ENCODE peak calls at places on chromosomes 12 and 14, in five cellular contexts. F is tibial artery, W is WTC11, O is GM04504, C is prostate gland. X is an unnamed sample.

GRCh38 chr14:51039285-51039684 is 55.6 kb downstream of the TRIM9 start:
- DNase-seq in F (no peak), W (no peak), O (no peak), C (no peak), X (no peak)

GRCh38 chr12:64181504-64182291 is 40.4 kb downstream of the KICS2 start:
- DNase-seq in F (peak), W (peak), O (peak), C (peak), X (no peak)

GRCh38 chr14:26596722-26597030 is 1.2 kb downstream of the NOVA1 start:
- DNase-seq in F (peak), W (peak), O (no peak), C (no peak), X (no peak)

GRCh38 chr14:79686196-79686595 is 525.1 kb downstream of the DIO2 start:
- DNase-seq in F (no peak), W (no peak), O (no peak), C (no peak), X (no peak)

GRCh38 chr12:47017901-47018479 is 61.4 kb upstream of the PCED1B start:
- DNase-seq in F (no peak), W (no peak), O (peak), C (no peak), X (no peak)

GRCh38 chr14:51368721-51369163 is 128.7 kb downstream of the TMX1 start:
- DNase-seq in F (no peak), W (no peak), O (peak), C (no peak), X (no peak)

GRCh38 chr14:94612174-94612573 is at the start of gene SERPINA3:
- DNase-seq in F (no peak), W (no peak), O (no peak), C (no peak), X (no peak)

GRCh38 chr12:30019386-30020140 is 235.8 kb upstream of the TMTC1 start:
- DNase-seq in F (no peak), W (no peak), O (no peak), C (no peak), X (no peak)

GRCh38 chr14:75234173-75234855 is 44.3 kb upstream of the FOS start:
- DNase-seq in F (peak), W (no peak), O (no peak), C (no peak), X (no peak)

GRCh38 chr12:1848146-1848545 is 27.8 kb downstream of the LRTM2 start:
- DNase-seq in F (peak), W (no peak), O (no peak), C (no peak), X (no peak)

GRCh38 chr14:99242816-99243795 is 28.9 kb downstream of the BCL11B start:
- DNase-seq in F (no peak), W (no peak), O (no peak), C (no peak), X (no peak)

GRCh38 chr12:92912052-92912451 is 17.0 kb downstream of the EEA1 start:
- DNase-seq in F (no peak), W (no peak), O (peak), C (no peak), X (no peak)

GRCh38 chr12:48788522-48788851 is 402 bp downstream of the ADCY6 start:
- DNase-seq in F (no peak), W (no peak), O (no peak), C (no peak), X (no peak)

GRCh38 chr12:56593909-56594621 is 36.1 kb downstream of the BAZ2A start:
- DNase-seq in F (peak), W (peak), O (peak), C (peak), X (peak)

GRCh38 chr12:126067930-126068329 is 1002.7 kb downstream of the AACS start:
- DNase-seq in F (no peak), W (no peak), O (no peak), C (no peak), X (no peak)

GRCh38 chr12:116171549-116171948 is 105.9 kb downstream of the MED13L start:
- DNase-seq in F (no peak), W (no peak), O (no peak), C (no peak), X (no peak)

GRCh38 chr12:54187075-54187474 is 1.7 kb downstream of the SMUG1 start:
- DNase-seq in F (no peak), W (no peak), O (no peak), C (no peak), X (no peak)

GRCh38 chr14:22622220-22622619 is 21.9 kb downstream of the OR6J1 start:
- DNase-seq in F (no peak), W (no peak), O (no peak), C (no peak), X (no peak)

GRCh38 chr12:49340971-49341776 is 4.2 kb upstream of the C1QL4 start:
- DNase-seq in F (peak), W (no peak), O (no peak), C (no peak), X (no peak)

GRCh38 chr14:54537651-54538050 is 27.9 kb downstream of the CGRRF1 start:
- DNase-seq in F (no peak), W (no peak), O (no peak), C (no peak), X (no peak)

X was measured in iPS DF 6.9.